ENCODE peak calls at places on chromosomes 3 and 15, in five cellular contexts. One of them, this sample, is unnamed.

GRCh38 chr3:168467085-168467714 is 371.5 kb upstream of the GOLIM4 start:
- DNase-seq in A549: peak; percentile 7
- DNase-seq in colonic mucosa: peak; percentile 18
- DNase-seq in brain microvascular endothelial cell: peak; percentile 74
- DNase-seq in LNCaP clone FGC: no peak
- DNase-seq in this sample: no peak

GRCh38 chr3:117666827-117667226 is 957.2 kb downstream of the TUSC7 start:
- DNase-seq in A549: no peak
- DNase-seq in colonic mucosa: no peak
- DNase-seq in brain microvascular endothelial cell: no peak
- DNase-seq in LNCaP clone FGC: no peak
- DNase-seq in this sample: no peak

GRCh38 chr3:5087209-5087608 is 34.9 kb upstream of the ARL8B start:
- DNase-seq in A549: no peak
- DNase-seq in colonic mucosa: no peak
- DNase-seq in brain microvascular endothelial cell: no peak
- DNase-seq in LNCaP clone FGC: no peak
- DNase-seq in this sample: no peak

GRCh38 chr15:75225951-75226732 is 24.5 kb downstream of the C15orf39 start:
- DNase-seq in A549: no peak
- DNase-seq in colonic mucosa: no peak
- DNase-seq in brain microvascular endothelial cell: no peak
- DNase-seq in LNCaP clone FGC: no peak
- DNase-seq in this sample: no peak

GRCh38 chr15:97978408-97979130 is 18.1 kb downstream of the ARRDC4 start:
- DNase-seq in A549: no peak
- DNase-seq in colonic mucosa: no peak
- DNase-seq in brain microvascular endothelial cell: no peak
- DNase-seq in LNCaP clone FGC: no peak
- DNase-seq in this sample: peak; percentile 70

GRCh38 chr3:98961161-98962155 is 60.0 kb upstream of the DCBLD2 start:
- DNase-seq in A549: no peak
- DNase-seq in colonic mucosa: no peak
- DNase-seq in brain microvascular endothelial cell: peak; percentile 84
- DNase-seq in LNCaP clone FGC: no peak
- DNase-seq in this sample: no peak

GRCh38 chr3:33826688-33827087 is 28.3 kb downstream of the PDCD6IP start:
- DNase-seq in A549: no peak
- DNase-seq in colonic mucosa: no peak
- DNase-seq in brain microvascular endothelial cell: no peak
- DNase-seq in LNCaP clone FGC: no peak
- DNase-seq in this sample: no peak

GRCh38 chr3:133384331-133385027 is 15.4 kb upstream of the BFSP2 start:
- DNase-seq in A549: peak; percentile 30
- DNase-seq in colonic mucosa: peak; percentile 30
- DNase-seq in brain microvascular endothelial cell: peak; percentile 47
- DNase-seq in LNCaP clone FGC: peak; percentile 35
- DNase-seq in this sample: peak; percentile 70

GRCh38 chr3:57164217-57164605 is 942 bp downstream of the IL17RD start:
- DNase-seq in A549: no peak
- DNase-seq in colonic mucosa: peak; percentile 31
- DNase-seq in brain microvascular endothelial cell: no peak
- DNase-seq in LNCaP clone FGC: no peak
- DNase-seq in this sample: peak; percentile 29
- H3K4me3 ChIP-seq in A549: peak overlapping the region; percentile 68
- H3K4me3 ChIP-seq in colonic mucosa: peak overlapping the region; percentile 80
- H3K4me3 ChIP-seq in brain microvascular endothelial cell: peak overlapping the region; percentile 65
- H3K4me3 ChIP-seq in LNCaP clone FGC: peak overlapping the region; percentile 57
- H3K4me3 ChIP-seq in this sample: peak overlapping the region; percentile 89

GRCh38 chr3:39101022-39101689 is 6.3 kb downstream of the GORASP1 start:
- DNase-seq in A549: peak; percentile 57
- DNase-seq in colonic mucosa: peak; percentile 39
- DNase-seq in brain microvascular endothelial cell: no peak
- DNase-seq in LNCaP clone FGC: no peak
- DNase-seq in this sample: peak; percentile 47

GRCh38 chr3:39098473-39099000 is 8.9 kb downstream of the GORASP1 start:
- DNase-seq in A549: no peak
- DNase-seq in colonic mucosa: no peak
- DNase-seq in brain microvascular endothelial cell: no peak
- DNase-seq in LNCaP clone FGC: no peak
- DNase-seq in this sample: no peak

GRCh38 chr3:39100500-39100886 is 6.9 kb downstream of the GORASP1 start:
- DNase-seq in A549: no peak
- DNase-seq in colonic mucosa: no peak
- DNase-seq in brain microvascular endothelial cell: no peak
- DNase-seq in LNCaP clone FGC: no peak
- DNase-seq in this sample: no peak

GRCh38 chr3:39099242-39099641 is 8.2 kb downstream of the GORASP1 start:
- DNase-seq in A549: no peak
- DNase-seq in colonic mucosa: no peak
- DNase-seq in brain microvascular endothelial cell: no peak
- DNase-seq in LNCaP clone FGC: no peak
- DNase-seq in this sample: no peak

GRCh38 chr3:39099738-39100499 is 7.5 kb downstream of the GORASP1 start:
- DNase-seq in A549: no peak
- DNase-seq in colonic mucosa: no peak
- DNase-seq in brain microvascular endothelial cell: no peak
- DNase-seq in LNCaP clone FGC: no peak
- DNase-seq in this sample: no peak
- H3K4me3 ChIP-seq in A549: no peak overlapping the region
- H3K4me3 ChIP-seq in colonic mucosa: no peak overlapping the region
- H3K4me3 ChIP-seq in brain microvascular endothelial cell: no peak overlapping the region
- H3K4me3 ChIP-seq in LNCaP clone FGC: no peak overlapping the region
- H3K4me3 ChIP-seq in this sample: no peak overlapping the region

DNA sequence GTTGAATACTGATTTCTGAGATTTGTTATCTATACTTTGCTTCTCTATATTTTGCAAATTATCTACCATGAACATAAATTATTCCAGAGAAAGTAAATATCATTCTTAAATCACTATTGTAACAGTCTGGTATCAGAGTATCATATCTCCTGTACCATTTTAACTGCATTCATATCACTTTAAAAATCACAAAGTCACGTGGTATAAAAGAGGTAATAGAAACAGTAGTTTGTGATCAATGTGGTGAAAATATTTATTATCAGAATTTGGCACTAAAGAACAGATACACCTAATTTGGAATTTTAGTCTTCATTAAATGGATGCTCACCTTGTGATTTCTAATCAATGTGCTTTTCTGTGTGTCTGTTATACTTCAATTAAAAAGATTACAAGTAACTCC is 47.8 kb downstream of the P3H2 start:
- DNase-seq in A549: no peak
- DNase-seq in colonic mucosa: no peak
- DNase-seq in brain microvascular endothelial cell: no peak
- DNase-seq in LNCaP clone FGC: no peak
- DNase-seq in this sample: no peak
- H3K4me3 ChIP-seq in A549: no peak overlapping the region
- H3K4me3 ChIP-seq in colonic mucosa: no peak overlapping the region
- H3K4me3 ChIP-seq in brain microvascular endothelial cell: no peak overlapping the region
- H3K4me3 ChIP-seq in LNCaP clone FGC: no peak overlapping the region
- H3K4me3 ChIP-seq in this sample: no peak overlapping the region

GRCh38 chr15:100958326-100959065 is 39.3 kb downstream of the LRRK1 start:
- DNase-seq in A549: peak; percentile 90
- DNase-seq in colonic mucosa: no peak
- DNase-seq in brain microvascular endothelial cell: peak; percentile 14
- DNase-seq in LNCaP clone FGC: no peak
- DNase-seq in this sample: no peak
- H3K4me3 ChIP-seq in A549: peak overlapping the region; percentile 30
- H3K4me3 ChIP-seq in colonic mucosa: no peak overlapping the region
- H3K4me3 ChIP-seq in brain microvascular endothelial cell: no peak overlapping the region
- H3K4me3 ChIP-seq in LNCaP clone FGC: no peak overlapping the region
- H3K4me3 ChIP-seq in this sample: no peak overlapping the region

DNA sequence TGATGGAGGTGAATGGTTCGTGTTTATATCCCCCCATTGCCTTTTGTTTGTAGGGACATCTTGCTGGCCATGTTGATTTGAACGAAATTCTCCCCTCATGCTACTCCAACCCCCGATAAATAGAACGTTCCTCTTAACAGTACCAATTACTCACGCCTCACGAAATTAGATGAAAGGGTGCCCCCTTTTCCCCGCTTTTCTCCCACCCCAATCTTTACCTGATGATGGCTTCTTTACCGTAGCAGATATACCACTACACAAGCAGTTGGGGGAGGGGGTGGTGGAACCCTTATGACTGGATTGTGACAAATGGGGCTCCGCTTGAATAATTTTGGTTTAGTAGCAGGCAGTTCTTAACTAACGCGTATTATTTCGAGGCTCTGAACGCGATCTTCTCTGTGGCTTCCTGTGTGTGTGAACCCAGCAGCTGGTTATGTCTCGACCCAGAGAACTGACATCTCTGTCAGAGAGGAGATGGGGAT is 1.1 kb downstream of the PIAS1 start:
- DNase-seq in A549: peak; percentile 29
- DNase-seq in colonic mucosa: peak; percentile 54
- DNase-seq in brain microvascular endothelial cell: peak; percentile 51
- DNase-seq in LNCaP clone FGC: no peak
- DNase-seq in this sample: no peak
- H3K4me3 ChIP-seq in A549: peak overlapping the region; percentile 90
- H3K4me3 ChIP-seq in colonic mucosa: peak overlapping the region; percentile 69
- H3K4me3 ChIP-seq in brain microvascular endothelial cell: peak overlapping the region; percentile 86
- H3K4me3 ChIP-seq in LNCaP clone FGC: peak overlapping the region; percentile 95
- H3K4me3 ChIP-seq in this sample: peak overlapping the region; percentile 93

DNA sequence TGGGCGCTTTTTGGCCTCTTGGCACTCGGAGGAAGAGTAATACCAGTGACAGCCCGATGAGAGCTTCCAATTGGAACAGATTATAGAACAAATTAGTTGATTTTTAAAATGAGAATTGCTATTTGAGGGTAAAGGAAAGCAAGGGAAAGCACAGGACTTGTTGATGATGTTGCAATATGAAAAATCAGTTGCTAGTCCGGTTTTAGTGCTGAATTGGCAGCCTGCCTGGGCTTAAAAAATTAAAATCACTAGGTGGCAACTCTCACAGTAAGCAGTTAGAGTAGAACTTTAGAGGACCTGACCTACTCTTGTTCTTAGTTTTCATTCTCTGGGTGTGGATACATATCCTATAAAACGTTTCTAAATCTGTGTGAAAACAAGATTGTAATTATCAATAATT is 2.1 kb upstream of the SCAANT1 start:
- DNase-seq in A549: no peak
- DNase-seq in colonic mucosa: peak; percentile 63
- DNase-seq in brain microvascular endothelial cell: no peak
- DNase-seq in LNCaP clone FGC: peak; percentile 65
- DNase-seq in this sample: peak; percentile 68
- H3K4me3 ChIP-seq in A549: no peak overlapping the region
- H3K4me3 ChIP-seq in colonic mucosa: no peak overlapping the region
- H3K4me3 ChIP-seq in brain microvascular endothelial cell: no peak overlapping the region
- H3K4me3 ChIP-seq in LNCaP clone FGC: peak overlapping the region; percentile 6
- H3K4me3 ChIP-seq in this sample: peak overlapping the region; percentile 56